ENCODE peak calls at places on chromosomes 11 and 22, in six cellular contexts. One of them, this sample, is unnamed.

GRCh38 chr11:100151944-100152343 is 535.1 kb upstream of the ARHGAP42 start:
- DNase-seq in transverse colon: no peak
- DNase-seq in activated CD4-positive, CD25-positive, alpha-beta regulatory T cell: no peak
- DNase-seq in stimulated activated naive CD8-positive, alpha-beta T cell treated with anti-CD3 and anti-CD28 coated beads, Interleukin-15, amount 100 ng/mL, for 72 hours: no peak
- DNase-seq in stimulated activated CD4-positive, alpha-beta T cell treated with anti-CD3 and anti-CD28 coated beads, TNF-alpha, amount 100 ng/mL, for 1 hour: no peak
- DNase-seq in posterior cingulate gyrus: no peak
- DNase-seq in this sample: peak

GRCh38 chr11:64996710-64997380 is at the start of gene BATF2:
- DNase-seq in activated CD4-positive, CD25-positive, alpha-beta regulatory T cell: no peak
- DNase-seq in stimulated activated CD4-positive, alpha-beta T cell treated with anti-CD3 and anti-CD28 coated beads, TNF-alpha, amount 100 ng/mL, for 1 hour: no peak
- DNase-seq in transverse colon: peak
- DNase-seq in posterior cingulate gyrus: peak
- DNase-seq in stimulated activated naive CD8-positive, alpha-beta T cell treated with anti-CD3 and anti-CD28 coated beads, Interleukin-15, amount 100 ng/mL, for 72 hours: no peak
- DNase-seq in this sample: peak

GRCh38 chr11:11430431-11430830 is 77.4 kb upstream of the CSNK2A3 start:
- DNase-seq in stimulated activated CD4-positive, alpha-beta T cell treated with anti-CD3 and anti-CD28 coated beads, TNF-alpha, amount 100 ng/mL, for 1 hour: no peak
- DNase-seq in posterior cingulate gyrus: no peak
- DNase-seq in activated CD4-positive, CD25-positive, alpha-beta regulatory T cell: no peak
- DNase-seq in transverse colon: no peak
- DNase-seq in stimulated activated naive CD8-positive, alpha-beta T cell treated with anti-CD3 and anti-CD28 coated beads, Interleukin-15, amount 100 ng/mL, for 72 hours: no peak
- DNase-seq in this sample: no peak

GRCh38 chr11:128555606-128556005 is 31.8 kb downstream of the ETS1 start:
- DNase-seq in posterior cingulate gyrus: no peak
- DNase-seq in activated CD4-positive, CD25-positive, alpha-beta regulatory T cell: no peak
- DNase-seq in transverse colon: no peak
- DNase-seq in stimulated activated CD4-positive, alpha-beta T cell treated with anti-CD3 and anti-CD28 coated beads, TNF-alpha, amount 100 ng/mL, for 1 hour: no peak
- DNase-seq in stimulated activated naive CD8-positive, alpha-beta T cell treated with anti-CD3 and anti-CD28 coated beads, Interleukin-15, amount 100 ng/mL, for 72 hours: no peak
- DNase-seq in this sample: no peak

GRCh38 chr11:62033191-62034044 is 66.0 kb upstream of the FTH1 start:
- DNase-seq in stimulated activated naive CD8-positive, alpha-beta T cell treated with anti-CD3 and anti-CD28 coated beads, Interleukin-15, amount 100 ng/mL, for 72 hours: no peak
- DNase-seq in transverse colon: no peak
- DNase-seq in stimulated activated CD4-positive, alpha-beta T cell treated with anti-CD3 and anti-CD28 coated beads, TNF-alpha, amount 100 ng/mL, for 1 hour: no peak
- DNase-seq in activated CD4-positive, CD25-positive, alpha-beta regulatory T cell: no peak
- DNase-seq in posterior cingulate gyrus: no peak
- DNase-seq in this sample: peak

GRCh38 chr11:73333173-73333572 is 25.1 kb downstream of the ARHGEF17 start:
- DNase-seq in transverse colon: no peak
- DNase-seq in stimulated activated naive CD8-positive, alpha-beta T cell treated with anti-CD3 and anti-CD28 coated beads, Interleukin-15, amount 100 ng/mL, for 72 hours: no peak
- DNase-seq in posterior cingulate gyrus: no peak
- DNase-seq in stimulated activated CD4-positive, alpha-beta T cell treated with anti-CD3 and anti-CD28 coated beads, TNF-alpha, amount 100 ng/mL, for 1 hour: no peak
- DNase-seq in activated CD4-positive, CD25-positive, alpha-beta regulatory T cell: no peak
- DNase-seq in this sample: no peak

GRCh38 chr11:33187851-33188722 is 26.8 kb upstream of the CSTF3 start:
- DNase-seq in activated CD4-positive, CD25-positive, alpha-beta regulatory T cell: no peak
- DNase-seq in transverse colon: no peak
- DNase-seq in stimulated activated CD4-positive, alpha-beta T cell treated with anti-CD3 and anti-CD28 coated beads, TNF-alpha, amount 100 ng/mL, for 1 hour: no peak
- DNase-seq in posterior cingulate gyrus: no peak
- DNase-seq in stimulated activated naive CD8-positive, alpha-beta T cell treated with anti-CD3 and anti-CD28 coated beads, Interleukin-15, amount 100 ng/mL, for 72 hours: no peak
- DNase-seq in this sample: no peak

GRCh38 chr22:29004647-29005371 is 56.8 kb downstream of the C22orf31 start:
- DNase-seq in transverse colon: peak
- DNase-seq in stimulated activated CD4-positive, alpha-beta T cell treated with anti-CD3 and anti-CD28 coated beads, TNF-alpha, amount 100 ng/mL, for 1 hour: no peak
- DNase-seq in stimulated activated naive CD8-positive, alpha-beta T cell treated with anti-CD3 and anti-CD28 coated beads, Interleukin-15, amount 100 ng/mL, for 72 hours: no peak
- DNase-seq in posterior cingulate gyrus: peak
- DNase-seq in activated CD4-positive, CD25-positive, alpha-beta regulatory T cell: no peak
- DNase-seq in this sample: peak

GRCh38 chr11:27124514-27125264 is 84.1 kb downstream of the BBOX1 start:
- DNase-seq in activated CD4-positive, CD25-positive, alpha-beta regulatory T cell: no peak
- DNase-seq in posterior cingulate gyrus: no peak
- DNase-seq in transverse colon: no peak
- DNase-seq in stimulated activated naive CD8-positive, alpha-beta T cell treated with anti-CD3 and anti-CD28 coated beads, Interleukin-15, amount 100 ng/mL, for 72 hours: no peak
- DNase-seq in stimulated activated CD4-positive, alpha-beta T cell treated with anti-CD3 and anti-CD28 coated beads, TNF-alpha, amount 100 ng/mL, for 1 hour: no peak
- DNase-seq in this sample: no peak

GRCh38 chr22:45505991-45506743 is 3.5 kb downstream of the FBLN1 start:
- DNase-seq in transverse colon: no peak
- DNase-seq in posterior cingulate gyrus: no peak
- DNase-seq in activated CD4-positive, CD25-positive, alpha-beta regulatory T cell: no peak
- DNase-seq in stimulated activated CD4-positive, alpha-beta T cell treated with anti-CD3 and anti-CD28 coated beads, TNF-alpha, amount 100 ng/mL, for 1 hour: no peak
- DNase-seq in stimulated activated naive CD8-positive, alpha-beta T cell treated with anti-CD3 and anti-CD28 coated beads, Interleukin-15, amount 100 ng/mL, for 72 hours: no peak
- DNase-seq in this sample: no peak

GRCh38 chr11:28168718-28169117 is 60.5 kb downstream of the METTL15 start:
- DNase-seq in transverse colon: no peak
- DNase-seq in posterior cingulate gyrus: no peak
- DNase-seq in activated CD4-positive, CD25-positive, alpha-beta regulatory T cell: no peak
- DNase-seq in stimulated activated naive CD8-positive, alpha-beta T cell treated with anti-CD3 and anti-CD28 coated beads, Interleukin-15, amount 100 ng/mL, for 72 hours: no peak
- DNase-seq in stimulated activated CD4-positive, alpha-beta T cell treated with anti-CD3 and anti-CD28 coated beads, TNF-alpha, amount 100 ng/mL, for 1 hour: no peak
- DNase-seq in this sample: no peak

GRCh38 chr11:64245797-64246623 is 733 bp downstream of the PPP1R14B start:
- DNase-seq in stimulated activated naive CD8-positive, alpha-beta T cell treated with anti-CD3 and anti-CD28 coated beads, Interleukin-15, amount 100 ng/mL, for 72 hours: peak
- DNase-seq in stimulated activated CD4-positive, alpha-beta T cell treated with anti-CD3 and anti-CD28 coated beads, TNF-alpha, amount 100 ng/mL, for 1 hour: peak
- DNase-seq in transverse colon: peak
- DNase-seq in posterior cingulate gyrus: no peak
- DNase-seq in activated CD4-positive, CD25-positive, alpha-beta regulatory T cell: peak
- DNase-seq in this sample: peak

GRCh38 chr22:48796295-48797015 is 1031.2 kb downstream of the BRD1 start:
- DNase-seq in activated CD4-positive, CD25-positive, alpha-beta regulatory T cell: no peak
- DNase-seq in posterior cingulate gyrus: no peak
- DNase-seq in transverse colon: no peak
- DNase-seq in stimulated activated CD4-positive, alpha-beta T cell treated with anti-CD3 and anti-CD28 coated beads, TNF-alpha, amount 100 ng/mL, for 1 hour: no peak
- DNase-seq in stimulated activated naive CD8-positive, alpha-beta T cell treated with anti-CD3 and anti-CD28 coated beads, Interleukin-15, amount 100 ng/mL, for 72 hours: no peak
- DNase-seq in this sample: no peak

GRCh38 chr11:15888596-15889345 is 467.6 kb downstream of the SOX6 start:
- DNase-seq in stimulated activated CD4-positive, alpha-beta T cell treated with anti-CD3 and anti-CD28 coated beads, TNF-alpha, amount 100 ng/mL, for 1 hour: no peak
- DNase-seq in posterior cingulate gyrus: no peak
- DNase-seq in stimulated activated naive CD8-positive, alpha-beta T cell treated with anti-CD3 and anti-CD28 coated beads, Interleukin-15, amount 100 ng/mL, for 72 hours: no peak
- DNase-seq in activated CD4-positive, CD25-positive, alpha-beta regulatory T cell: no peak
- DNase-seq in transverse colon: no peak
- DNase-seq in this sample: no peak

GRCh38 chr22:50064453-50064852 is 6.4 kb upstream of the TTLL8 start:
- DNase-seq in stimulated activated naive CD8-positive, alpha-beta T cell treated with anti-CD3 and anti-CD28 coated beads, Interleukin-15, amount 100 ng/mL, for 72 hours: no peak
- DNase-seq in transverse colon: no peak
- DNase-seq in activated CD4-positive, CD25-positive, alpha-beta regulatory T cell: no peak
- DNase-seq in posterior cingulate gyrus: no peak
- DNase-seq in stimulated activated CD4-positive, alpha-beta T cell treated with anti-CD3 and anti-CD28 coated beads, TNF-alpha, amount 100 ng/mL, for 1 hour: no peak
- DNase-seq in this sample: no peak

GRCh38 chr22:38921126-38921525 is 36.3 kb upstream of the APOBEC3A start:
- DNase-seq in activated CD4-positive, CD25-positive, alpha-beta regulatory T cell: no peak
- DNase-seq in transverse colon: peak
- DNase-seq in stimulated activated naive CD8-positive, alpha-beta T cell treated with anti-CD3 and anti-CD28 coated beads, Interleukin-15, amount 100 ng/mL, for 72 hours: no peak
- DNase-seq in posterior cingulate gyrus: no peak
- DNase-seq in stimulated activated CD4-positive, alpha-beta T cell treated with anti-CD3 and anti-CD28 coated beads, TNF-alpha, amount 100 ng/mL, for 1 hour: no peak
- DNase-seq in this sample: no peak

GRCh38 chr22:45885941-45886395 is 91.0 kb downstream of the WNT7B start:
- DNase-seq in posterior cingulate gyrus: no peak
- DNase-seq in activated CD4-positive, CD25-positive, alpha-beta regulatory T cell: no peak
- DNase-seq in transverse colon: no peak
- DNase-seq in stimulated activated CD4-positive, alpha-beta T cell treated with anti-CD3 and anti-CD28 coated beads, TNF-alpha, amount 100 ng/mL, for 1 hour: no peak
- DNase-seq in stimulated activated naive CD8-positive, alpha-beta T cell treated with anti-CD3 and anti-CD28 coated beads, Interleukin-15, amount 100 ng/mL, for 72 hours: no peak
- DNase-seq in this sample: peak

GRCh38 chr11:112785717-112786116 is 175.5 kb upstream of the NCAM1 start:
- DNase-seq in transverse colon: no peak
- DNase-seq in posterior cingulate gyrus: no peak
- DNase-seq in activated CD4-positive, CD25-positive, alpha-beta regulatory T cell: no peak
- DNase-seq in stimulated activated CD4-positive, alpha-beta T cell treated with anti-CD3 and anti-CD28 coated beads, TNF-alpha, amount 100 ng/mL, for 1 hour: no peak
- DNase-seq in stimulated activated naive CD8-positive, alpha-beta T cell treated with anti-CD3 and anti-CD28 coated beads, Interleukin-15, amount 100 ng/mL, for 72 hours: no peak
- DNase-seq in this sample: no peak

GRCh38 chr11:23569547-23569946 is 709.3 kb upstream of the CCDC179 start:
- DNase-seq in posterior cingulate gyrus: no peak
- DNase-seq in stimulated activated naive CD8-positive, alpha-beta T cell treated with anti-CD3 and anti-CD28 coated beads, Interleukin-15, amount 100 ng/mL, for 72 hours: no peak
- DNase-seq in stimulated activated CD4-positive, alpha-beta T cell treated with anti-CD3 and anti-CD28 coated beads, TNF-alpha, amount 100 ng/mL, for 1 hour: no peak
- DNase-seq in transverse colon: no peak
- DNase-seq in activated CD4-positive, CD25-positive, alpha-beta regulatory T cell: no peak
- DNase-seq in this sample: no peak

GRCh38 chr11:103987631-103988594 is 48.5 kb upstream of the DDI1 start:
- DNase-seq in stimulated activated CD4-positive, alpha-beta T cell treated with anti-CD3 and anti-CD28 coated beads, TNF-alpha, amount 100 ng/mL, for 1 hour: no peak
- DNase-seq in transverse colon: no peak
- DNase-seq in stimulated activated naive CD8-positive, alpha-beta T cell treated with anti-CD3 and anti-CD28 coated beads, Interleukin-15, amount 100 ng/mL, for 72 hours: no peak
- DNase-seq in posterior cingulate gyrus: no peak
- DNase-seq in activated CD4-positive, CD25-positive, alpha-beta regulatory T cell: no peak
- DNase-seq in this sample: no peak

GRCh38 chr11:108135845-108136599 is 14.7 kb downstream of the ACAT1 start:
- DNase-seq in posterior cingulate gyrus: no peak
- DNase-seq in transverse colon: no peak
- DNase-seq in stimulated activated CD4-positive, alpha-beta T cell treated with anti-CD3 and anti-CD28 coated beads, TNF-alpha, amount 100 ng/mL, for 1 hour: no peak
- DNase-seq in activated CD4-positive, CD25-positive, alpha-beta regulatory T cell: no peak
- DNase-seq in stimulated activated naive CD8-positive, alpha-beta T cell treated with anti-CD3 and anti-CD28 coated beads, Interleukin-15, amount 100 ng/mL, for 72 hours: peak
- DNase-seq in this sample: no peak

This sample was measured in adrenal gland.